ENCODE peak calls at places on chromosomes 5 and 9, in nine cellular contexts. X is HCT116, U is IMR-90, N is fibroblast of lung, E is neural progenitor cell, P is H9, D is neuronal stem cell, H is PC-3, L is endothelial cell of umbilical vein. T is an unnamed sample. For H3K9me3, the result is how much of the 10 kb centered on the place peaks cover.

GRCh38 chr9:69916950-69917349 is 96.3 kb downstream of the CFAP95 start:
- DNase-seq in P (no peak), L (peak), U (peak), E (no peak), H (peak), X (no peak), D (no peak), N (no peak), T (no peak)

GRCh38 chr9:37617837-37618236 is 25.4 kb upstream of the TOMM5 start:
- DNase-seq in D (peak), N (peak), L (no peak), P (no peak), X (no peak), E (peak), H (peak), U (peak), T (no peak)

GRCh38 chr5:42950091-42950465 is 90.0 kb downstream of the ANXA2R start:
- DNase-seq in N (no peak), X (no peak), D (no peak), E (no peak), L (peak), P (no peak), H (no peak), U (no peak), T (no peak)

GRCh38 chr5:76403963-76404693 is 1.0 kb downstream of the IQGAP2 start:
- DNase-seq in E (peak), U (no peak), X (no peak), P (peak), H (no peak), D (peak), L (no peak), N (no peak), T (no peak)

GRCh38 chr9:76371901-76372300 is 22.3 kb downstream of the RFK start:
- DNase-seq in P (no peak), X (no peak), D (no peak), L (peak), U (peak), E (no peak), N (peak), H (peak), T (no peak)

GRCh38 chr9:116075191-116075590 is 78.4 kb upstream of the PAPPA start:
- DNase-seq in N (peak), U (peak), X (no peak), H (peak), L (no peak), P (no peak), D (no peak), E (no peak), T (no peak)

GRCh38 chr9:34777667-34778066 is 67.7 kb upstream of the CCL21 start:
- DNase-seq in X (no peak), L (no peak), U (no peak), P (no peak), D (no peak), H (no peak), E (no peak), N (no peak), T (no peak)

GRCh38 chr5:20367178-20367577 is 379.2 kb upstream of the CDH18 start:
- DNase-seq in P (no peak), H (peak), U (no peak), E (no peak), N (no peak), X (no peak), D (no peak), L (no peak), T (no peak)

GRCh38 chr9:136416427-136416826 is 6.0 kb downstream of the PMPCA start:
- DNase-seq in U (peak), H (no peak), N (peak), D (no peak), L (no peak), E (no peak), P (no peak), X (no peak), T (no peak)

GRCh38 chr9:117414906-117415583 is at the start of gene ASTN2:
- DNase-seq in U (no peak), D (peak), L (no peak), E (peak), N (peak), H (no peak), P (peak), X (no peak), T (no peak)

GRCh38 chr5:73917433-73917832 is 291.4 kb downstream of the ARHGEF28 start:
- DNase-seq in L (no peak), H (no peak), E (no peak), D (no peak), N (peak), U (no peak), X (no peak), P (no peak), T (no peak)

GRCh38 chr5:97534166-97534565 is 351.1 kb upstream of the RIOK2 start:
- DNase-seq in L (peak), H (peak), D (peak), P (peak), U (peak), X (peak), N (peak), E (peak), T (peak)

GRCh38 chr5:31397926-31398557 is 133.9 kb downstream of the DROSHA start:
- DNase-seq in U (no peak), E (no peak), N (peak), D (no peak), H (no peak), L (peak), X (no peak), P (no peak), T (no peak)

GRCh38 chr5:8861764-8862163 is 684.1 kb downstream of the SEMA5A start:
- DNase-seq in U (no peak), N (no peak), L (no peak), P (no peak), D (no peak), X (no peak), E (no peak), H (peak), T (no peak)

GRCh38 chr9:135239100-135239768 is 151.8 kb downstream of the OLFM1 start:
- DNase-seq in L (no peak), P (no peak), D (no peak), E (no peak), U (no peak), X (no peak), H (no peak), N (no peak), T (no peak)

GRCh38 chr5:91090995-91091394 is 292.1 kb downstream of the ARRDC3 start:
- DNase-seq in L (no peak), U (no peak), H (no peak), N (no peak), E (no peak), D (no peak), P (no peak), X (no peak), T (no peak)

GRCh38 chr5:139659673-139660072 is 11.5 kb downstream of the CXXC5 start:
- DNase-seq in P (no peak), X (no peak), D (no peak), E (peak), H (no peak), L (peak), N (peak), U (no peak), T (no peak)

GRCh38 chr5:139660105-139660915 is 12.2 kb downstream of the CXXC5 start:
- DNase-seq in N (no peak), P (no peak), H (peak), X (no peak), E (no peak), L (peak), D (no peak), U (no peak), T (no peak)

GRCh38 chr5:139662617-139663016 is 14.5 kb downstream of the CXXC5 start:
- DNase-seq in U (no peak), N (no peak), L (no peak), X (no peak), E (no peak), P (no peak), D (no peak), H (no peak), T (no peak)

GRCh38 chr5:139663207-139663606 is 15.1 kb downstream of the CXXC5 start:
- DNase-seq in D (no peak), H (no peak), U (no peak), N (no peak), X (no peak), E (no peak), P (no peak), L (no peak), T (no peak)

DNA sequence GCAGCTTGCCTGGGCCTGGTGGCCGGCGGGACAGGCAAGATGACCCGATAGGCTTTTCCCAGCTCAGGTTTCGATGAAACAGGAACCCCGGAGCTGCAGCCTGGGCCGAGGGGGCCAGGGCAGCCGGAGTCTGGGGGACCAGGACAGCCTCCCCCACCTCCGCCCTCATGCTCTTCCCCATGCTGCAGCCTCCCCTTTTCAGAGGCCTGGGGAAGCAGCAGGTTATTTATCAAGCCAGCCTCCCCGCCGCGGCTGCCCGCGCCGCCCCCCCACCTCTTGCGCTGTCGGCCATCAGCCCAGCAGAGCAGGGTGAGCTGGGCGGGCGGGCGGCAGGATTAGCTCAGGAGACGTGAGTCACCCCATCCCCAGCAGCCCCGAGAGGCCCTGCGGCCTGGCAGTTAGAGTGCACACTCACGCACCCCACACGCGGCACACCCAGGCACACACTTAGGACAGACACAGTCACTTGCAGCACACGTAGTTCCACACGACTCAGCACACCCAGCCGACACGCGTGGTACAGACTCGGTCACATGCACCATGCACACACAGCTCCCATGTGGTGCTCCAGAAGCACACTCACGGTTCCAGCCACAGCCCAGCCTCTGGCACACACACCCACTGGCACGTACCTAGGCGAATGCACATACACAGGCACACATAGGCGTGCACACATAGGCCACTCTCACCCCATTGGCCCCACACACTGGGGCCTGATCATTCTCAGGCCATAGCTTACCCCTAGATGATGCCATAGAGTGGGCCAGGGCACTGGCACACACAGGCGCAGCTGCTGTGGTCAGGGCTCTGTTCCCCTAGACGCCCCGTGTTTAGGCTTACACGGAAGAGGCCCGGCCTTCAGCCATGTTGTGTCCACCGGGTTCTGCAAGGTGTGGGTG is 13.0 kb downstream of the CXXC5 start:
- DNase-seq in H (peak), N (peak), E (peak), P (no peak), L (peak), D (no peak), U (peak), X (peak), T (peak)
- H3K9ac ChIP-seq in H (peak), N (no peak), E (no peak), P (no peak), L (no peak), D (peak), U (peak), X (peak), T (no peak)

GRCh38 chr9:19283108-19283710 is 52.7 kb downstream of the DENND4C start:
- DNase-seq in U (no peak), X (no peak), P (no peak), L (no peak), E (no peak), H (no peak), D (no peak), N (no peak), T (no peak)

GRCh38 chr9:19284729-19285128 is 54.2 kb downstream of the DENND4C start:
- DNase-seq in N (no peak), X (no peak), D (no peak), P (no peak), E (no peak), L (no peak), H (no peak), U (peak), T (no peak)

GRCh38 chr9:19286634-19287188 is 56.2 kb downstream of the DENND4C start:
- DNase-seq in N (peak), U (peak), L (peak), H (peak), X (no peak), D (no peak), P (no peak), E (no peak), T (no peak)

GRCh38 chr9:19281801-19282200 is 51.3 kb downstream of the DENND4C start:
- DNase-seq in U (no peak), E (no peak), H (peak), P (no peak), L (no peak), D (no peak), X (no peak), N (no peak), T (no peak)
- H3K9me3 ChIP-seq in U (under half), E (under half), H (under half), P (under half), L (under half), D (under half), X (under half), N (under half), T (under half)

GRCh38 chr5:87190041-87190440 is 77.6 kb upstream of the RASA1 start:
- DNase-seq in N (no peak), L (no peak), X (no peak), U (no peak), H (peak), D (no peak), P (no peak), E (no peak), T (no peak)
- H2AFZ ChIP-seq in N (no peak), L (no peak), X (no peak), U (no peak), H (no peak), D (no peak), P (no peak), E (no peak), T (no peak)

GRCh38 chr5:1666812-1667588 is 132.6 kb downstream of the MRPL36 start:
- DNase-seq in U (no peak), L (no peak), P (peak), E (peak), X (no peak), H (peak), N (no peak), D (peak), T (peak)

GRCh38 chr5:1666221-1666620 is 133.4 kb downstream of the MRPL36 start:
- DNase-seq in N (no peak), H (no peak), U (no peak), D (no peak), P (peak), X (no peak), L (no peak), E (no peak), T (no peak)

GRCh38 chr5:1669276-1670155 is 130.1 kb downstream of the MRPL36 start:
- DNase-seq in X (no peak), N (no peak), D (no peak), E (no peak), P (no peak), U (no peak), H (no peak), L (no peak), T (no peak)

GRCh38 chr5:1668141-1668721 is 131.4 kb downstream of the MRPL36 start:
- DNase-seq in N (no peak), E (peak), U (no peak), L (no peak), P (peak), X (no peak), D (no peak), H (no peak), T (no peak)

DNA sequence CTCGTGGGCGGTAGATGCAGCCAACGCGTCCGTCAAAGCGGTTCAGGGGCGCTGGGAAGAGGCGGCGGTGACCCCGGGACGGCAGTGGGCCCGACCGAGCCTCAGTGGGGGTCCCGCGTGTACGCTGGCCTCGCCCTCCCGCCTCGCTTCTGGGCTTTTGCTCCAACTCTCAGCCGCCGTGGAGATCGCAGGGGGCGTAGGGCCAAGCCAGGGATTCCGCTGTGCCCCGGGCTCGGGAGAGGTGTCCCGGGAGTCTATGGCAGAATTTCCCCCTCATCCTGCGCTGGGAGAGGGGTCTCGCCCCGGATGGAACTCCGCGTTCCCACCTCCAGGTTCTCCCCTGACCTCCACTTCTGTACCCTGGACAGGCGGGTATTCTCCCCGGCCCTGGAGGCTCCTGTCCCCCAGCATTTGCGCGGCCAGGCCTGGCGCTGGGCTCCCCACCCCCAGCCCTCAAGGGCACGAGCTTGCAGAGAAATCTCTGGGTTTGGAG is 131.9 kb downstream of the MRPL36 start:
- DNase-seq in E (no peak), H (no peak), L (no peak), N (no peak), P (peak), D (no peak), X (no peak), U (no peak), T (no peak)
- H3K9ac ChIP-seq in E (no peak), H (no peak), L (no peak), N (no peak), P (no peak), D (peak), X (no peak), U (no peak), T (no peak)

DNA sequence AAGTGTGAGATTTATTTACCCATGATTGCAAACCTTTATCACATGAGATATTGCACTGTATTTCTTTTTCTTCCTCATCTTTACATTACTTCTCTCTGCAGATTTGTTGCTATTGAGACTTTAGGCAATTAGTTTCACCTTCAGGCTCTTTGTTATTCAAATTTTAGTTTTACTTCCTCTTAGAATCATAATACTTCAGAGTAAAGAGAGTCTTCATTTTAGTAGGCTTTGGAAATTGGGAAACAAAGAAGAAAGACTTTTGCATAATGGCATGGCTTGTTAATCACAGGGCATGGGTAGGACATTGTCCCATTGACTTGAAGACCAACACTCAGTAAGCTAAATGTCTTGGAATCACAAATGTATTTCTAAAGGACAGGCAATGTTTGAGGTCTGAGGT is 1.2 kb upstream of the PCDHGA5 start:
- DNase-seq in X (no peak), E (no peak), H (no peak), D (no peak), P (no peak), U (no peak), L (no peak), N (no peak), T (peak)
- H3K9me3 ChIP-seq in X (under half), E (under half), H (under half), D (half or more), P (under half), U (half or more), L (under half), N (under half), T (under half)

GRCh38 chr5:58074222-58074621 is 385.7 kb downstream of the PLK2 start:
- DNase-seq in X (no peak), N (no peak), L (no peak), D (no peak), U (no peak), H (peak), E (no peak), P (no peak), T (no peak)

GRCh38 chr5:58073246-58073645 is 386.6 kb downstream of the PLK2 start:
- DNase-seq in P (no peak), N (no peak), L (no peak), D (no peak), U (no peak), E (no peak), H (no peak), X (no peak), T (no peak)

GRCh38 chr5:58074717-58075116 is 385.2 kb downstream of the PLK2 start:
- DNase-seq in L (no peak), U (no peak), P (no peak), E (no peak), D (no peak), H (no peak), N (no peak), X (no peak), T (no peak)

GRCh38 chr5:58071566-58071965 is 388.3 kb downstream of the PLK2 start:
- DNase-seq in L (no peak), D (peak), N (no peak), U (no peak), X (no peak), E (peak), H (no peak), P (no peak), T (no peak)

DNA sequence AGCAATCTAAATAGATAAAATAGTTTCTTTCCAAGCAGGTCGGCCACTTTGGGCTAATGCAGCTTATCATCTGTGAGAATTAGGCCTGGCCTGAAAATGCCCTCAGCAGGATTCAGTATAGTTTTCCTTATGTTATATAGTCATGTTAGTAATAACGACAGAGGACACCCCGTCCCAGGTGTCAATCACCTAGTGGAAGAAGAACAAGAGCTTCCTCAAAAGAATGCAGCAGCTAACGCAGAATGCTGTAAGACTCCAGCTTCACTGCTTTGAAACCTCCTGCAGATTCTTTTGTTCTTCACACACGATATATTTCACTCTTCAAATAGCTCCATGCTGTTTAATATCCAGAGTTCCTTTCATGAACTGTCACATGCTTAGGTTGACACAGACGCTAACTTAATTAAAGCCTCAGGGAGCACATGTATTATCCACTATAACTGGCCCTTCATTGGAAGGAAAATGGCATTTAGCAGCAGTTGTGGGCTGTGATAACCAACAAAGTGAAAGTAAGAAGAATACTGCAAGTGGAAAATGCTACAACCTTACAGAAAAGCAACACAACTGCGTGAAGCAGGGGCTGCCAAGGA is 387.6 kb downstream of the PLK2 start:
- DNase-seq in P (no peak), U (no peak), N (no peak), E (peak), L (no peak), D (peak), X (no peak), H (no peak), T (no peak)
- H2AFZ ChIP-seq in P (no peak), U (peak), N (peak), E (no peak), L (no peak), D (no peak), X (no peak), H (no peak), T (no peak)

T was measured in Karpas-422.